ENCODE peak calls at places on chromosomes 2 and 18, in seven cellular contexts. L, M, F, D, H, U and B are unnamed samples.

GRCh38 chr18:59908790-59909189 is 9.0 kb downstream of the PMAIP1 start:
- DNase-seq in M (no peak), L (peak; percentile 80), D (no peak), H (peak; percentile 49), F (peak; percentile 40), U (no peak), B (no peak)

GRCh38 chr2:40783704-40784103 is 331.8 kb upstream of the SLC8A1 start:
- DNase-seq in U (no peak), L (no peak), D (no peak), M (no peak), F (no peak), H (no peak), B (no peak)

GRCh38 chr2:238717084-238717483 is 130.8 kb upstream of the TWIST2 start:
- DNase-seq in H (no peak), L (no peak), U (peak; percentile 58), D (no peak), F (no peak), M (no peak), B (no peak)

GRCh38 chr2:11018651-11019185 is 107.0 kb downstream of the KCNF1 start:
- DNase-seq in M (no peak), L (no peak), F (no peak), H (no peak), U (peak; percentile 51), D (no peak), B (no peak)

GRCh38 chr2:60890393-60890707 is 9.0 kb downstream of the REL start:
- DNase-seq in U (no peak), L (no peak), F (no peak), D (no peak), H (no peak), M (no peak), B (no peak)

GRCh38 chr2:55804535-55804934 is 110.9 kb upstream of the PNPT1 start:
- DNase-seq in U (no peak), F (peak; percentile 6), H (no peak), M (no peak), L (no peak), D (no peak), B (no peak)

GRCh38 chr2:156405586-156405985 is 30.6 kb upstream of the GPD2 start:
- DNase-seq in F (no peak), M (no peak), U (peak; percentile 44), L (peak; percentile 80), D (no peak), H (peak; percentile 55), B (peak; percentile 14)

GRCh38 chr18:5294113-5294617 is 1.4 kb downstream of the ZBTB14 start:
- DNase-seq in D (no peak), F (peak; percentile 75), U (no peak), H (no peak), M (no peak), L (no peak), B (no peak)

GRCh38 chr2:159953456-159953855 is 109.0 kb downstream of the PLA2R1 start:
- DNase-seq in D (no peak), H (no peak), F (no peak), M (no peak), U (no peak), L (no peak), B (no peak)

GRCh38 chr2:171441470-171441869 is 7.4 kb downstream of the DCAF17 start:
- DNase-seq in U (no peak), F (no peak), L (no peak), D (no peak), M (no peak), H (no peak), B (no peak)

GRCh38 chr2:57760448-57760847 is 286.2 kb upstream of the VRK2 start:
- DNase-seq in H (no peak), L (no peak), D (no peak), F (peak; percentile 59), M (no peak), U (no peak), B (no peak)

GRCh38 chr18:55968550-55968949 is 380.6 kb upstream of the TCF4 start:
- DNase-seq in L (peak; percentile 82), M (no peak), H (no peak), U (no peak), D (no peak), F (no peak), B (no peak)

GRCh38 chr2:173716458-173717052 is 248.6 kb downstream of the SP3 start:
- DNase-seq in D (no peak), H (no peak), F (no peak), M (peak; percentile 26), L (peak; percentile 86), U (no peak), B (no peak)

GRCh38 chr2:231360401-231360800 is 35.1 kb upstream of the B3GNT7 start:
- DNase-seq in F (no peak), U (peak; percentile 85), M (no peak), D (no peak), L (no peak), H (no peak), B (no peak)

GRCh38 chr2:235008584-235009044 is 56.8 kb downstream of the SH3BP4 start:
- DNase-seq in L (peak; percentile 93), U (no peak), D (no peak), H (no peak), M (no peak), F (no peak), B (no peak)

GRCh38 chr2:52779446-52779845 is 988.2 kb upstream of the CHAC2 start:
- DNase-seq in M (no peak), H (no peak), D (no peak), L (no peak), F (no peak), U (no peak), B (no peak)

GRCh38 chr18:4254840-4255239 is 200.3 kb downstream of the DLGAP1 start:
- DNase-seq in H (no peak), F (no peak), M (no peak), L (no peak), U (no peak), D (no peak), B (no peak)

GRCh38 chr2:12787891-12788783 is 71.4 kb downstream of the TRIB2 start:
- DNase-seq in F (no peak), U (no peak), H (peak; percentile 96), M (no peak), D (peak; percentile 92), L (peak; percentile 37), B (peak; percentile 91)

GRCh38 chr18:68817584-68817983 is 19.7 kb downstream of the CCDC102B start:
- DNase-seq in U (no peak), M (no peak), H (peak; percentile 51), L (peak; percentile 31), F (no peak), D (no peak), B (peak; percentile 45)

GRCh38 chr18:33923980-33924379 is 300.7 kb downstream of the NOL4 start:
- DNase-seq in M (no peak), L (no peak), U (no peak), D (no peak), H (no peak), F (no peak), B (no peak)

GRCh38 chr2:102187191-102188150 is 648 bp downstream of the IL1RL2 start:
- DNase-seq in F (no peak), U (peak; percentile 48), H (peak; percentile 57), L (no peak), M (no peak), D (no peak), B (peak; percentile 18)

GRCh38 chr2:47225061-47225783 is 70.1 kb upstream of the STPG4 start:
- DNase-seq in U (peak; percentile 75), H (peak; percentile 90), L (no peak), F (no peak), M (peak; percentile 80), D (peak; percentile 26), B (peak; percentile 90)

GRCh38 chr18:9705183-9705864 is 2.8 kb upstream of the RAB31 start:
- DNase-seq in H (peak; percentile 62), M (no peak), D (no peak), F (no peak), U (no peak), L (peak; percentile 76), B (peak; percentile 65)

GRCh38 chr2:238061310-238062202 is 755 bp downstream of the SCLY start:
- DNase-seq in F (peak; percentile 55), H (peak; percentile 41), U (peak; percentile 83), M (no peak), L (peak; percentile 33), D (no peak), B (peak; percentile 59)

GRCh38 chr2:224209927-224210326 is 170.8 kb upstream of the SERPINE2 start:
- DNase-seq in D (no peak), L (no peak), H (no peak), M (no peak), F (no peak), U (no peak), B (no peak)
- H3K4me3 ChIP-seq in D (no peak overlapping the region), L (no peak overlapping the region), H (no peak overlapping the region), M (no peak overlapping the region), F (no peak overlapping the region), U (no peak overlapping the region), B (no peak overlapping the region)

DNA sequence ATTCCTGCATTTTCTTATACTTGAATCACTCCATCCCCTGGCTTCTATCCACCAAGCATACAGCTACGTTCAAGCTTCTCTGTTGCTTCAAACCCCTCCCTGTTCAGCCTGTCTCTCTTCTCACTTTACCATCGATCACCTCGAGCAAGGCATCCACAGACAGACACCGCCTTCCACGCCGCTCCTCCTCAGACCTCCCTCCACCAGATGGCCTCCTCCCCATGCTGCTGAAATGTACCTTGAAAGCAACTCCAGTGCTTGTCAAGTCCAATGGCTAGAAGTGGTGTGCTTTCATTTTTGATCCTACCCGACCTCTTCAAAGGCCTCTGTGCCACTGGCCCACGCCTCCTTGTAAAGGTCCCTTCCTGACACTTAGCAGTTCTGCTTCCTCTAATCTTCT is 131.3 kb upstream of the ACAA2 start:
- DNase-seq in U (peak; percentile 69), H (peak; percentile 2), L (no peak), M (no peak), F (peak; percentile 34), D (no peak), B (peak; percentile 54)
- TF ChIP-seq CTCF in U (peak; percentile 52), H (no peak), L (no peak), M (peak; percentile 48), F (peak; percentile 7), D (peak; percentile 8), B (peak; percentile 8)

GRCh38 chr18:76824754-76825153 is 2.4 kb downstream of the ZNF236 start:
- DNase-seq in D (no peak), U (no peak), L (no peak), H (no peak), F (no peak), M (no peak), B (no peak)
- H3K4me3 ChIP-seq in D (no peak overlapping the region), U (no peak overlapping the region), L (no peak overlapping the region), H (no peak overlapping the region), F (no peak overlapping the region), M (no peak overlapping the region), B (no peak overlapping the region)

GRCh38 chr2:178498137-178498536 is 17.9 kb downstream of the PLEKHA3 start:
- DNase-seq in U (no peak), L (no peak), F (no peak), M (no peak), H (no peak), D (no peak), B (no peak)

GRCh38 chr2:178491612-178492011 is 11.4 kb downstream of the PLEKHA3 start:
- DNase-seq in L (no peak), H (no peak), U (no peak), F (no peak), D (no peak), M (no peak), B (peak; percentile 4)

GRCh38 chr2:178499640-178500039 is 19.4 kb downstream of the PLEKHA3 start:
- DNase-seq in M (no peak), L (no peak), U (no peak), D (no peak), F (no peak), H (no peak), B (no peak)

DNA sequence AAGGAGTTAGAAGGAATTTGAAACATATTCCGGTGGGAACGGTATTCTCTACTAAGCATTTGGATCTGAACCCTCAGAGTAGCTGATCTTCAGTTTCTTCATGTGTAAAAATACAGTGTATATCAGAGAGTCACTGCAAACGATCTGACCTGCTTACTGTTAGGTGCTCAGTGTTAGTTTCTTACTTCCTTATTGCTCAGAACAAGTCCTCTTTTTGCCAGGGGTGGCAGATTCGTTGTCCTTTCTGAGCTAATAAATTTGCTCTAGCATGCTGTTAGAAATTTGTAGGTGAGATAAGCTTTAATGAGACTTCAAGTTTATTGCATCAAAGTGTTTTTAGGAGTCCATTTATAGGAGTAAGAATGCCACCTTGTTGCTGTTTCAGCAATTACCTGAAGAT is 15.8 kb downstream of the PLEKHA3 start:
- DNase-seq in L (no peak), M (no peak), F (no peak), H (no peak), U (no peak), D (no peak), B (no peak)
- TF ChIP-seq CTCF in L (no peak), M (no peak), F (no peak), H (no peak), U (no peak), D (no peak), B (no peak)